ENCODE peak calls at places on chromosome 9, in five cellular contexts. J, N, G, L and C are unnamed samples.

GRCh38 chr9:115650768-115651167 is 502.8 kb upstream of the PAPPA start:
- DNase-seq in G (no peak), L (no peak), N (no peak), J (no peak), C (no peak)

GRCh38 chr9:101628173-101628572 is 33.4 kb upstream of the PPP3R2 start:
- DNase-seq in N (no peak), J (no peak), G (no peak), L (no peak), C (no peak)

GRCh38 chr9:70137577-70137976 is 93.9 kb downstream of the MAMDC2 start:
- DNase-seq in J (no peak), G (no peak), L (no peak), N (no peak), C (no peak)

GRCh38 chr9:119004618-119004990 is 364.6 kb downstream of the BRINP1 start:
- DNase-seq in G (no peak), L (peak), N (peak), J (no peak), C (no peak)

GRCh38 chr9:127575875-127576778 is 36.0 kb upstream of the STXBP1 start:
- DNase-seq in N (peak), J (no peak), G (no peak), L (no peak), C (no peak)

GRCh38 chr9:114285166-114285867 is 37.6 kb upstream of the ORM1 start:
- DNase-seq in N (no peak), L (no peak), J (peak), G (no peak), C (no peak)

GRCh38 chr9:37290881-37291485 is 131.5 kb upstream of the GRHPR start:
- DNase-seq in N (no peak), L (peak), J (no peak), G (peak), C (no peak)

GRCh38 chr9:33851301-33851700 is 34.3 kb downstream of the UBE2R2 start:
- DNase-seq in N (no peak), G (no peak), J (no peak), L (no peak), C (no peak)

GRCh38 chr9:136696502-136696901 is 9.2 kb upstream of the AGPAT2 start:
- DNase-seq in L (no peak), J (no peak), N (no peak), G (no peak), C (peak)

GRCh38 chr9:108664309-108665255 is 191.2 kb downstream of the ACTL7B start:
- DNase-seq in L (no peak), G (no peak), J (no peak), N (no peak), C (no peak)

GRCh38 chr9:805151-805550 is 36.3 kb upstream of the DMRT1 start:
- DNase-seq in L (no peak), G (no peak), N (no peak), J (no peak), C (no peak)

GRCh38 chr9:98318834-98319478 is 63.5 kb upstream of the TBC1D2 start:
- DNase-seq in G (no peak), L (no peak), J (no peak), N (no peak), C (no peak)

GRCh38 chr9:134288731-134289130 is 37.5 kb upstream of the RXRA start:
- DNase-seq in G (no peak), L (no peak), J (no peak), N (no peak), C (no peak)

GRCh38 chr9:97324954-97325353 is 17.5 kb downstream of the CCDC180 start:
- DNase-seq in J (no peak), G (no peak), L (no peak), N (no peak), C (no peak)

GRCh38 chr9:105311317-105311716 is 66.9 kb downstream of the SLC44A1 start:
- DNase-seq in N (no peak), G (no peak), L (no peak), J (no peak), C (no peak)

GRCh38 chr9:116421006-116421538 is 266.0 kb upstream of the TRIM32 start:
- DNase-seq in N (no peak), J (no peak), L (no peak), G (no peak), C (no peak)

GRCh38 chr9:16867571-16868311 is 2.7 kb downstream of the BNC2 start:
- DNase-seq in N (peak), L (no peak), G (no peak), J (no peak), C (no peak)

GRCh38 chr9:32970554-32970953 is 30.9 kb downstream of the APTX start:
- DNase-seq in N (no peak), G (no peak), J (no peak), L (no peak), C (no peak)

GRCh38 chr9:84652496-84653081 is 16.9 kb upstream of the NTRK2 start:
- DNase-seq in N (no peak), L (no peak), J (no peak), G (no peak), C (no peak)

GRCh38 chr9:99411068-99411467 is 189.0 kb downstream of the SEC61B start:
- DNase-seq in N (no peak), G (no peak), L (no peak), J (no peak), C (no peak)

GRCh38 chr9:123434619-123435240 is 78.7 kb downstream of the CRB2 start:
- DNase-seq in J (peak), L (no peak), N (peak), G (no peak), C (no peak)

GRCh38 chr9:123435471-123435870 is 79.5 kb downstream of the CRB2 start:
- DNase-seq in J (no peak), G (no peak), L (no peak), N (peak), C (no peak)

GRCh38 chr9:123438321-123438720 is 82.3 kb downstream of the CRB2 start:
- DNase-seq in J (no peak), N (no peak), L (no peak), G (no peak), C (no peak)

GRCh38 chr9:123438821-123439220 is 82.8 kb downstream of the CRB2 start:
- DNase-seq in J (no peak), N (peak), L (no peak), G (no peak), C (no peak)

DNA sequence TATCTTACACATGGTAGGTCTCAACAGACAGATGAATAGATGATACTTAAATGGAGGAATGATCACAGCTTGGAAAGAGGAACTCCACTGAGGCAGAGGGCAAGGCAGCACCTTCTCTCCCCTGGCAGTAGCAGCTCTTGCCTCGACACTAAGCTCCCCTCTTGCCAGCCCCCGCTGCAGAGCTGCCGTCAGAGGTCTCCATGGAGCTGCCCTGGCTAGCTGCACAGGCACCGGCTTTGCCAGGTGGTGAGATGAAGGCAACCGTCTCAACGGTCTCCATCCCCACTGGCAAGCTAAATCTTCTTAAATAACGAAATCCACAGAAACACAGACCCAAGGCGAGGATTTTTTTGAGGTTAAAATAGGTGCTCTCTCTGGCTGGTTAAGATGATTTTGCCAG is 81.2 kb downstream of the CRB2 start:
- DNase-seq in G (no peak), N (no peak), L (no peak), J (no peak), C (no peak)
- TF ChIP-seq REST in G (no peak), N (no peak), L (no peak), J (no peak), C (no peak)

DNA sequence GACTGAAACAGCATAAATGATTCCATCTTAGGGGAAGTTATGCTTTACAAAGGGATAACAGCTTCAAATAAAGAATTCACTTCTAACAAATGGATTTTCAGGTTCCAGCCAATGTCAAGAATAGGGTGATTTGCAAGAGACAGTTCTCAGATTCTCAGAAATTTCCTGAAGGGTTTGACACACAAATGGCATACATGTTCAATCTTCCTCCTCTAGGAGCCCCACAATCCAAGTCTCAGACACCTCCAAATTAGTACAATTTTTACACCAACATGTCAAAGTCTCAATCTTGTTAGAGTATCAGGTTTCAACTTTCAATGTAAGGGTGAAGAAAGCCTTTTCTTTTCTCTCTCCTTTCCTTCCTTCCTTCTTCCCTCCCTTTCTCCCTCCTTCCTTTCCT is 996.6 kb downstream of the TLE1 start:
- DNase-seq in J (no peak), G (no peak), L (no peak), N (no peak), C (no peak)
- TF ChIP-seq POLR2AphosphoS5 in J (no peak), G (no peak), L (no peak), N (no peak), C (no peak)

GRCh38 chr9:121283856-121284732 is 16.1 kb downstream of the GSN start:
- DNase-seq in L (no peak), N (no peak), J (no peak), G (no peak), C (no peak)
- TF ChIP-seq REST in L (no peak), N (no peak), J (no peak), G (no peak), C (no peak)

DNA sequence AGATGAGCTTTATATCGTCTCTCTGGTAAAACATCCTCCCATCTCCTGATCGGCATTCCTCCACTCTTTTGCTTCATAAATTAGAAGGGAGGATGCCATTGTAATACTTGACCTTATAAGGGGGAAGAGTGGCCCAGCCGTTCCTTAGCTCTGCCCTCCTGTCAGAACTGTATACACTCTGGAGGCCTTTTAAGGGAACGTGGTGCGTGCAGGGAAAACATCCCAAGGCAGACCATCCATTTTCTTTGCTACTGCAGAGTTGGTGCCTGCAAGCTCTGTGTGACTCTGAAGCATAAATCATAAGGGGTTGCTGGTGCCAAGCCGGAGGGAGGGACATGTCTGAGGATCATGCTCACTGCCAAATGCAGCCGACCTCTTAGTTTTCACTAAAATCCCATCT is 90.4 kb downstream of the PGM5 start:
- DNase-seq in L (no peak), G (no peak), J (no peak), N (no peak), C (no peak)
- TF ChIP-seq POLR2AphosphoS5 in L (no peak), G (no peak), J (no peak), N (no peak), C (no peak)

GRCh38 chr9:19409406-19410194 is 791 bp downstream of the ACER2 start:
- DNase-seq in G (peak), L (no peak), J (peak), N (peak), C (peak)
- TF ChIP-seq REST in G (no peak), L (no peak), J (no peak), N (no peak), C (no peak)

DNA sequence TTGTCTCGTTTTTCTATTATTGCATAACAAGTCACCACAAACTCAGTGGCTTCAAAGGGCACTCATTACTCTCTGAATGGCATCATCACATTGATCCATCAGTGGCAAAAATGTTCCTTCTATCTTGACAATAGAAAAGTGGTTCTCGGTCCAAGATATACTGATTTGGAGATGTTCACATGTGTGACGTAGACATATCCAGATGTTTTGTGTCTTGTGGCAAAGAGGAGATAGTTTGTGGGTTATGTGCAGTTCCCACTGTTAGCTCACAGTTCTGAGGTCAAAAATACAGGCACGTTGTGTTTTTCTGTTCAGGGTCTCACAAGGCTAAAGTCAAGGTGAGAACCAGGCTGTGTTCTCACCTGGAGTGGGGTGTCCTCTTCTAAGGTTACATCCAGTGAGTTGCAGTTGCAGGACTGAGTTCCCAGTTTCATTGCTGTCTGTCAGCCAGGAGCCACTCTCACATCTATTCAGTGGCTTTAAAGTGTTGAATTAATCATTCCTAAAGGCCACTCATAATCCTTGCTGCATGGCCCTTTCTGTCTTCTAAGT is 55.3 kb downstream of the GAS1 start:
- DNase-seq in N (no peak), G (no peak), L (no peak), J (no peak), C (no peak)
- TF ChIP-seq POLR2AphosphoS5 in N (no peak), G (no peak), L (no peak), J (no peak), C (no peak)